ENCODE peak calls at places on chromosome 21, in nine cellular contexts. One of them, this sample, is unnamed.

GRCh38 chr21:16330340-16331319 is 600.8 kb downstream of the USP25 start:
- DNase-seq in fibroblast of lung: peak; percentile 89
- DNase-seq in CD8-positive, alpha-beta T cell: no peak
- DNase-seq in heart left ventricle: no peak
- DNase-seq in aorta: no peak
- DNase-seq in MM.1S: peak; percentile 73
- DNase-seq in esophagus squamous epithelium: no peak
- DNase-seq in H9: no peak
- DNase-seq in heart right ventricle: no peak
- DNase-seq in this sample: peak; percentile 83

GRCh38 chr21:40618216-40618615 is 228.7 kb downstream of the DSCAM start:
- DNase-seq in fibroblast of lung: no peak
- DNase-seq in CD8-positive, alpha-beta T cell: no peak
- DNase-seq in heart left ventricle: no peak
- DNase-seq in aorta: no peak
- DNase-seq in MM.1S: no peak
- DNase-seq in esophagus squamous epithelium: no peak
- DNase-seq in H9: no peak
- DNase-seq in heart right ventricle: no peak
- DNase-seq in this sample: no peak

GRCh38 chr21:28252923-28253322 is 739.8 kb downstream of the LTN1 start:
- DNase-seq in fibroblast of lung: no peak
- DNase-seq in CD8-positive, alpha-beta T cell: no peak
- DNase-seq in heart left ventricle: no peak
- DNase-seq in aorta: no peak
- DNase-seq in MM.1S: no peak
- DNase-seq in esophagus squamous epithelium: no peak
- DNase-seq in H9: no peak
- DNase-seq in heart right ventricle: no peak
- DNase-seq in this sample: no peak

GRCh38 chr21:15695241-15695640 is 34.5 kb upstream of the USP25 start:
- DNase-seq in fibroblast of lung: no peak
- DNase-seq in CD8-positive, alpha-beta T cell: no peak
- DNase-seq in heart left ventricle: no peak
- DNase-seq in aorta: no peak
- DNase-seq in MM.1S: no peak
- DNase-seq in esophagus squamous epithelium: no peak
- DNase-seq in H9: no peak
- DNase-seq in heart right ventricle: no peak
- DNase-seq in this sample: no peak

GRCh38 chr21:16563111-16563510 is 833.3 kb downstream of the USP25 start:
- DNase-seq in fibroblast of lung: no peak
- DNase-seq in CD8-positive, alpha-beta T cell: no peak
- DNase-seq in heart left ventricle: no peak
- DNase-seq in aorta: no peak
- DNase-seq in MM.1S: no peak
- DNase-seq in esophagus squamous epithelium: no peak
- DNase-seq in H9: no peak
- DNase-seq in heart right ventricle: no peak
- DNase-seq in this sample: no peak

GRCh38 chr21:30104246-30104645 is 62.4 kb downstream of the CLDN17 start:
- DNase-seq in fibroblast of lung: no peak
- DNase-seq in CD8-positive, alpha-beta T cell: no peak
- DNase-seq in heart left ventricle: no peak
- DNase-seq in aorta: no peak
- DNase-seq in MM.1S: no peak
- DNase-seq in esophagus squamous epithelium: no peak
- DNase-seq in H9: no peak
- DNase-seq in heart right ventricle: no peak
- DNase-seq in this sample: no peak

GRCh38 chr21:14942801-14943490 is 121.9 kb downstream of the NRIP1 start:
- DNase-seq in fibroblast of lung: peak; percentile 23
- DNase-seq in CD8-positive, alpha-beta T cell: no peak
- DNase-seq in heart left ventricle: no peak
- DNase-seq in aorta: no peak
- DNase-seq in MM.1S: no peak
- DNase-seq in esophagus squamous epithelium: no peak
- DNase-seq in H9: no peak
- DNase-seq in heart right ventricle: no peak
- DNase-seq in this sample: no peak

GRCh38 chr21:46621457-46622182 is 13.9 kb upstream of the PRMT2 start:
- DNase-seq in fibroblast of lung: no peak
- DNase-seq in CD8-positive, alpha-beta T cell: no peak
- DNase-seq in heart left ventricle: no peak
- DNase-seq in aorta: no peak
- DNase-seq in MM.1S: no peak
- DNase-seq in esophagus squamous epithelium: no peak
- DNase-seq in H9: no peak
- DNase-seq in heart right ventricle: no peak
- DNase-seq in this sample: no peak

GRCh38 chr21:14096577-14096976 is 114.2 kb downstream of the LIPI start:
- DNase-seq in fibroblast of lung: no peak
- DNase-seq in CD8-positive, alpha-beta T cell: no peak
- DNase-seq in heart left ventricle: no peak
- DNase-seq in aorta: no peak
- DNase-seq in MM.1S: no peak
- DNase-seq in esophagus squamous epithelium: no peak
- DNase-seq in H9: no peak
- DNase-seq in heart right ventricle: no peak
- DNase-seq in this sample: no peak

GRCh38 chr21:46326110-46326703 is 2.3 kb downstream of the PCNT start:
- DNase-seq in fibroblast of lung: no peak
- DNase-seq in CD8-positive, alpha-beta T cell: no peak
- DNase-seq in heart left ventricle: no peak
- DNase-seq in aorta: no peak
- DNase-seq in MM.1S: no peak
- DNase-seq in esophagus squamous epithelium: no peak
- DNase-seq in H9: no peak
- DNase-seq in heart right ventricle: no peak
- DNase-seq in this sample: no peak

GRCh38 chr21:33801424-33802405 is 113.9 kb downstream of the ATP5PO start:
- DNase-seq in fibroblast of lung: peak; percentile 43
- DNase-seq in CD8-positive, alpha-beta T cell: no peak
- DNase-seq in heart left ventricle: no peak
- DNase-seq in aorta: no peak
- DNase-seq in MM.1S: peak; percentile 83
- DNase-seq in esophagus squamous epithelium: no peak
- DNase-seq in H9: no peak
- DNase-seq in heart right ventricle: no peak
- DNase-seq in this sample: no peak

GRCh38 chr21:38142226-38142625 is 114.6 kb upstream of the KCNJ15 start:
- DNase-seq in fibroblast of lung: no peak
- DNase-seq in CD8-positive, alpha-beta T cell: no peak
- DNase-seq in heart left ventricle: no peak
- DNase-seq in aorta: no peak
- DNase-seq in MM.1S: no peak
- DNase-seq in esophagus squamous epithelium: no peak
- DNase-seq in H9: no peak
- DNase-seq in heart right ventricle: no peak
- DNase-seq in this sample: no peak

GRCh38 chr21:38139380-38140168 is 117.2 kb upstream of the KCNJ15 start:
- DNase-seq in fibroblast of lung: peak; percentile 25
- DNase-seq in CD8-positive, alpha-beta T cell: no peak
- DNase-seq in heart left ventricle: no peak
- DNase-seq in aorta: no peak
- DNase-seq in MM.1S: no peak
- DNase-seq in esophagus squamous epithelium: no peak
- DNase-seq in H9: no peak
- DNase-seq in heart right ventricle: no peak
- DNase-seq in this sample: no peak

GRCh38 chr21:38144193-38144592 is 112.6 kb upstream of the KCNJ15 start:
- DNase-seq in fibroblast of lung: no peak
- DNase-seq in CD8-positive, alpha-beta T cell: no peak
- DNase-seq in heart left ventricle: no peak
- DNase-seq in aorta: no peak
- DNase-seq in MM.1S: peak; percentile 81
- DNase-seq in esophagus squamous epithelium: no peak
- DNase-seq in H9: no peak
- DNase-seq in heart right ventricle: no peak
- DNase-seq in this sample: no peak

GRCh38 chr21:38136201-38136600 is 120.6 kb upstream of the KCNJ15 start:
- DNase-seq in fibroblast of lung: peak; percentile 2
- DNase-seq in CD8-positive, alpha-beta T cell: no peak
- DNase-seq in heart left ventricle: no peak
- DNase-seq in aorta: no peak
- DNase-seq in MM.1S: no peak
- DNase-seq in esophagus squamous epithelium: no peak
- DNase-seq in H9: no peak
- DNase-seq in heart right ventricle: no peak
- DNase-seq in this sample: no peak

DNA sequence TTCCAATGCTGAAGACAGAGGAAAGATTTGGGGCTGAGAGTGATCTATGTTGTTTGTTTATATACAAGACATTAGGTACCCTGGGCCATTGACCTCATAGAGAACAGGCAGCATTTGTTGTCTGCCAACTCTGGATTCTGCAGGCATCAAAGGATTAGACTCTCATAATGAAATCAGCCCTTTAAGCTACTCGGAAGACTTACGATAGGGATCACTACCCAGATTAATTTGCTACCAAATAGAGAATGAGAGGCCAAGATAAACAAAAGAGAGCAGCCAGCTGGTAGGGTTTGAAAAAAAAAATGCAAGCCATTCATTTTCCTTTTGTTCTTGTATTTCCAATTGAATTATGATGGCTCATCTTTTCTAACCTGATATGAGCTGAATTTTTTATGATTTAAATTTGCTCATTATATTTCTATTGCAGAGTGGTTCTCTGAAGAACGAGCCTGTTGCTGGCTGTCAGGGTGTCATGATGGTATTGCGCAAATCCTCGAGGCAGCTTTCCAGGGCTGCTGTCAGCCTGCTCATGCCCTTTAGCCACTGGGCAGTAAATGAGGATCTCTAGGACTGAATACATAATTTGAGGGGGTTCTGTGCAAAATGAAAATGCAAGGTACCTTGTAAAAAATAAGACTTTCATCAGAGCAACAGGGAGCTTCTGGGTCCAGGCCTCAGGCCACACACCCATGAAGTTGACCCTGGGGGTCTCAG is 116.4 kb upstream of the KCNJ15 start:
- DNase-seq in fibroblast of lung: peak; percentile 61
- DNase-seq in CD8-positive, alpha-beta T cell: no peak
- DNase-seq in heart left ventricle: peak; percentile 53
- DNase-seq in aorta: peak; percentile 78
- DNase-seq in MM.1S: no peak
- DNase-seq in esophagus squamous epithelium: no peak
- DNase-seq in H9: no peak
- DNase-seq in heart right ventricle: peak; percentile 42
- DNase-seq in this sample: no peak
- H3K4me1 ChIP-seq in fibroblast of lung: no peaks in the 10 kb centered on the region
- H3K4me1 ChIP-seq in CD8-positive, alpha-beta T cell: no peaks in the 10 kb centered on the region
- H3K4me1 ChIP-seq in heart left ventricle: no peaks in the 10 kb centered on the region
- H3K4me1 ChIP-seq in aorta: no peaks in the 10 kb centered on the region
- H3K4me1 ChIP-seq in MM.1S: peaks cover 22% of the 10 kb centered on the region
- H3K4me1 ChIP-seq in esophagus squamous epithelium: no peaks in the 10 kb centered on the region
- H3K4me1 ChIP-seq in H9: no peaks in the 10 kb centered on the region
- H3K4me1 ChIP-seq in heart right ventricle: peaks cover 9% of the 10 kb centered on the region
- H3K4me1 ChIP-seq in this sample: no peaks in the 10 kb centered on the region

GRCh38 chr21:45109831-45110492 is 35.6 kb downstream of the ADARB1 start:
- DNase-seq in fibroblast of lung: no peak
- DNase-seq in CD8-positive, alpha-beta T cell: peak; percentile 33
- DNase-seq in heart left ventricle: no peak
- DNase-seq in aorta: no peak
- DNase-seq in MM.1S: peak; percentile 91
- DNase-seq in esophagus squamous epithelium: no peak
- DNase-seq in H9: no peak
- DNase-seq in heart right ventricle: no peak
- DNase-seq in this sample: peak; percentile 91

GRCh38 chr21:45108808-45109800 is 34.7 kb downstream of the ADARB1 start:
- DNase-seq in fibroblast of lung: no peak
- DNase-seq in CD8-positive, alpha-beta T cell: no peak
- DNase-seq in heart left ventricle: no peak
- DNase-seq in aorta: no peak
- DNase-seq in MM.1S: peak; percentile 16
- DNase-seq in esophagus squamous epithelium: no peak
- DNase-seq in H9: no peak
- DNase-seq in heart right ventricle: no peak
- DNase-seq in this sample: no peak

GRCh38 chr21:45110873-45111624 is 36.7 kb downstream of the ADARB1 start:
- DNase-seq in fibroblast of lung: no peak
- DNase-seq in CD8-positive, alpha-beta T cell: no peak
- DNase-seq in heart left ventricle: no peak
- DNase-seq in aorta: no peak
- DNase-seq in MM.1S: no peak
- DNase-seq in esophagus squamous epithelium: no peak
- DNase-seq in H9: no peak
- DNase-seq in heart right ventricle: no peak
- DNase-seq in this sample: peak; percentile 55

GRCh38 chr21:45105906-45106485 is 31.6 kb downstream of the ADARB1 start:
- DNase-seq in fibroblast of lung: no peak
- DNase-seq in CD8-positive, alpha-beta T cell: no peak
- DNase-seq in heart left ventricle: no peak
- DNase-seq in aorta: no peak
- DNase-seq in MM.1S: no peak
- DNase-seq in esophagus squamous epithelium: no peak
- DNase-seq in H9: no peak
- DNase-seq in heart right ventricle: no peak
- DNase-seq in this sample: no peak

GRCh38 chr21:45108034-45108790 is 33.8 kb downstream of the ADARB1 start:
- DNase-seq in fibroblast of lung: no peak
- DNase-seq in CD8-positive, alpha-beta T cell: no peak
- DNase-seq in heart left ventricle: no peak
- DNase-seq in aorta: no peak
- DNase-seq in MM.1S: no peak
- DNase-seq in esophagus squamous epithelium: no peak
- DNase-seq in H9: no peak
- DNase-seq in heart right ventricle: no peak
- DNase-seq in this sample: no peak
- H3K4me1 ChIP-seq in fibroblast of lung: no peaks in the 10 kb centered on the region
- H3K4me1 ChIP-seq in CD8-positive, alpha-beta T cell: peaks cover 47% of the 10 kb centered on the region
- H3K4me1 ChIP-seq in heart left ventricle: peaks cover 61% of the 10 kb centered on the region
- H3K4me1 ChIP-seq in aorta: peaks cover 3% of the 10 kb centered on the region
- H3K4me1 ChIP-seq in MM.1S: peaks cover 39% of the 10 kb centered on the region
- H3K4me1 ChIP-seq in esophagus squamous epithelium: peaks cover 14% of the 10 kb centered on the region
- H3K4me1 ChIP-seq in H9: no peaks in the 10 kb centered on the region
- H3K4me1 ChIP-seq in heart right ventricle: peaks cover 95% of the 10 kb centered on the region
- H3K4me1 ChIP-seq in this sample: peaks cover 26% of the 10 kb centered on the region

DNA sequence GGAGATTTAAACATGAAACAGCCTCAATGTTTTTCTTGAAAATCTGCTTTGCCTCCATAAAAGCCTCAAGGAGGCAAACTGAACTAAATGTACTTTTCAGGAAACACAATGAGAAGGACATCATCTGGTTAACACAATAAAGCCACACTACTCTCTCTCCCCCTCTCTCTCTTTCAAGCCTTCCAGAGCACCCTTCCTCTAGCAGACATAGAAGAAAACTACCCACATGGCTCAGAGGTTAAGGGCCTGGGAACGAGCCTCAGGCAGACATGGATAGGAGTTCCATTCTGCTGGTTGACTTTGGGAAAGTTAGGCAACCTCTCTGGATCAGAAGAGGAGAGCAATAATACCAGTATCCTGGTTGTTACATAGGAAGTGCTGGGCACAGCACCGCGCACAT is 42.9 kb downstream of the RUNX1 start:
- DNase-seq in fibroblast of lung: no peak
- DNase-seq in CD8-positive, alpha-beta T cell: no peak
- DNase-seq in heart left ventricle: no peak
- DNase-seq in aorta: no peak
- DNase-seq in MM.1S: no peak
- DNase-seq in esophagus squamous epithelium: no peak
- DNase-seq in H9: no peak
- DNase-seq in heart right ventricle: no peak
- DNase-seq in this sample: no peak
- H3K4me1 ChIP-seq in fibroblast of lung: peaks cover 4% of the 10 kb centered on the region
- H3K4me1 ChIP-seq in CD8-positive, alpha-beta T cell: peaks cover 57% of the 10 kb centered on the region
- H3K4me1 ChIP-seq in heart left ventricle: no peaks in the 10 kb centered on the region
- H3K4me1 ChIP-seq in aorta: no peaks in the 10 kb centered on the region
- H3K4me1 ChIP-seq in MM.1S: no peaks in the 10 kb centered on the region
- H3K4me1 ChIP-seq in esophagus squamous epithelium: no peaks in the 10 kb centered on the region
- H3K4me1 ChIP-seq in H9: no peaks in the 10 kb centered on the region
- H3K4me1 ChIP-seq in heart right ventricle: no peaks in the 10 kb centered on the region
- H3K4me1 ChIP-seq in this sample: no peaks in the 10 kb centered on the region

GRCh38 chr21:31665397-31665796 is 5.9 kb downstream of the SOD1 start:
- DNase-seq in fibroblast of lung: no peak
- DNase-seq in CD8-positive, alpha-beta T cell: no peak
- DNase-seq in heart left ventricle: no peak
- DNase-seq in aorta: no peak
- DNase-seq in MM.1S: no peak
- DNase-seq in esophagus squamous epithelium: no peak
- DNase-seq in H9: peak; percentile 35
- DNase-seq in heart right ventricle: no peak
- DNase-seq in this sample: no peak
- H3K4me1 ChIP-seq in fibroblast of lung: no peaks in the 10 kb centered on the region
- H3K4me1 ChIP-seq in CD8-positive, alpha-beta T cell: peaks cover 60% of the 10 kb centered on the region
- H3K4me1 ChIP-seq in heart left ventricle: peaks cover 22% of the 10 kb centered on the region
- H3K4me1 ChIP-seq in aorta: peaks cover 5% of the 10 kb centered on the region
- H3K4me1 ChIP-seq in MM.1S: peaks cover 13% of the 10 kb centered on the region
- H3K4me1 ChIP-seq in esophagus squamous epithelium: peaks cover 6% of the 10 kb centered on the region
- H3K4me1 ChIP-seq in H9: no peaks in the 10 kb centered on the region
- H3K4me1 ChIP-seq in heart right ventricle: peaks cover 49% of the 10 kb centered on the region
- H3K4me1 ChIP-seq in this sample: peaks cover 84% of the 10 kb centered on the region